ENCODE peak calls at places on chromosomes 16 and 17, in seven cellular contexts. Y is ovary, L is HepG2, E is stomach, T is transverse colon, J is A549, P is SK-N-SH. W is an unnamed sample.

GRCh38 chr17:68260051-68260762 is 12.4 kb downstream of the AMZ2 start:
- DNase-seq in Y (no peak), L (no peak), E (no peak), T (no peak), J (no peak), P (no peak), W (no peak)

GRCh38 chr17:61567045-61567802 is 23.8 kb downstream of the NACA2 start:
- DNase-seq in Y (no peak), L (no peak), E (no peak), T (no peak), J (peak; percentile 80), P (no peak), W (no peak)

GRCh38 chr16:64206877-64207276 is 915.0 kb downstream of the CDH11 start:
- DNase-seq in Y (no peak), L (no peak), E (no peak), T (no peak), J (no peak), P (peak; percentile 42), W (no peak)

GRCh38 chr16:23679274-23679985 is 741 bp downstream of the PLK1 start:
- DNase-seq in Y (no peak), L (peak; percentile 63), E (no peak), T (peak; percentile 56), J (peak; percentile 48), P (peak; percentile 71), W (no peak)

GRCh38 chr17:80018917-80019651 is 16.6 kb downstream of the TBC1D16 start:
- DNase-seq in Y (no peak), L (peak; percentile 72), E (no peak), T (no peak), J (no peak), P (peak; percentile 27), W (no peak)

GRCh38 chr16:12436201-12436657 is 367.5 kb downstream of the CPPED1 start:
- DNase-seq in Y (no peak), L (no peak), E (no peak), T (no peak), J (no peak), P (no peak), W (no peak)

GRCh38 chr16:17755158-17755557 is 284.4 kb upstream of the XYLT1 start:
- DNase-seq in Y (no peak), L (no peak), E (no peak), T (no peak), J (no peak), P (no peak), W (no peak)

GRCh38 chr17:57067162-57067561 is 17.9 kb upstream of the AKAP1 start:
- DNase-seq in Y (no peak), L (no peak), E (no peak), T (peak; percentile 16), J (no peak), P (no peak), W (no peak)

GRCh38 chr17:70447588-70447987 is 278.3 kb downstream of the KCNJ2 start:
- DNase-seq in Y (no peak), L (no peak), E (no peak), T (no peak), J (no peak), P (no peak), W (no peak)

GRCh38 chr17:75654176-75654575 is 12.8 kb downstream of the RECQL5 start:
- DNase-seq in Y (no peak), L (no peak), E (no peak), T (no peak), J (peak; percentile 60), P (no peak), W (no peak)

GRCh38 chr17:65553009-65553645 is 8.3 kb downstream of the AXIN2 start:
- DNase-seq in Y (no peak), L (no peak), E (no peak), T (no peak), J (no peak), P (no peak), W (no peak)

GRCh38 chr17:47811709-47812108 is 9.9 kb downstream of the OSBPL7 start:
- DNase-seq in Y (no peak), L (no peak), E (no peak), T (no peak), J (no peak), P (no peak), W (no peak)

GRCh38 chr16:66478733-66479511 is 51.8 kb downstream of the BEAN1 start:
- DNase-seq in Y (peak; percentile 61), L (peak; percentile 63), E (peak; percentile 81), T (peak; percentile 84), J (peak; percentile 81), P (peak; percentile 77), W (peak; percentile 90)

GRCh38 chr16:31333686-31334649 is 21.0 kb upstream of the ITGAX start:
- DNase-seq in Y (no peak), L (peak; percentile 66), E (no peak), T (no peak), J (peak; percentile 73), P (peak; percentile 22), W (no peak)

DNA sequence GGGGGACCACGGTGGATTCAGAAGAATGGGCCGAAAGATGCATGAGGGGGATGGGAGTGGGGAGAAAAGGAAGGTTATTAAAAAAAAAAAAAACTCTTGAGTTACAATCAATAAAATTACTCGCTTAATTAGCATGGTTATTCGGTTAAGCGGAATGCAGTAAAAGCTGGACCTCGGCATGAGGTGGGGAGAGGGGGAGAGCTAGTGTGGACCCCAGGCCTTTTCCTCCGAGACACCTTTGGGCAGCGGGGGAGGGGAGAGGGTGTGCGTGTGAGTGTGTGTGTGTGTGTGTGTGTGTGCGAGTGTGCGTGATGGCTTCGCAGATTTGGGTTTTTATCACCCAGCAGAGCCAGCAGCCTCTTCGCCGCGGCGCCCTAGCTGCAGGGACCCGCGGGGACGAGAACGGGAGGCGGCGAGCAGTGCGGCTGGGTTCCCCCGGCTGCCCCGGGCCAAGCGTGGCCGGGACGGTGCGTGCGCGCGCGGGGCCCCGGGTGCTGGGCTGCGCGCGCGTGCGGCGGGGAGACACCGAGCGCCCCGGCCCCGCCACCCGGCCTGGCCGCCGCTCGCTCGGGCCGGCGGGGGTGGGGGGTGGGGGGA is 3.7 kb downstream of the BAHCC1 start:
- DNase-seq in Y (no peak), L (no peak), E (no peak), T (no peak), J (peak; percentile 60), P (no peak), W (no peak)
- TF ChIP-seq EP300 in Y (no peak), L (no peak), E (no peak), T (no peak), J (no peak), P (no peak), W (no peak)

GRCh38 chr16:939311-939710 is 31.5 kb downstream of the LMF1 start:
- DNase-seq in Y (no peak), L (no peak), E (no peak), T (no peak), J (no peak), P (no peak), W (no peak)
- TF ChIP-seq CTCF in Y (no peak), L (no peak), E (no peak), T (no peak), J (no peak), P (no peak), W (no peak)

DNA sequence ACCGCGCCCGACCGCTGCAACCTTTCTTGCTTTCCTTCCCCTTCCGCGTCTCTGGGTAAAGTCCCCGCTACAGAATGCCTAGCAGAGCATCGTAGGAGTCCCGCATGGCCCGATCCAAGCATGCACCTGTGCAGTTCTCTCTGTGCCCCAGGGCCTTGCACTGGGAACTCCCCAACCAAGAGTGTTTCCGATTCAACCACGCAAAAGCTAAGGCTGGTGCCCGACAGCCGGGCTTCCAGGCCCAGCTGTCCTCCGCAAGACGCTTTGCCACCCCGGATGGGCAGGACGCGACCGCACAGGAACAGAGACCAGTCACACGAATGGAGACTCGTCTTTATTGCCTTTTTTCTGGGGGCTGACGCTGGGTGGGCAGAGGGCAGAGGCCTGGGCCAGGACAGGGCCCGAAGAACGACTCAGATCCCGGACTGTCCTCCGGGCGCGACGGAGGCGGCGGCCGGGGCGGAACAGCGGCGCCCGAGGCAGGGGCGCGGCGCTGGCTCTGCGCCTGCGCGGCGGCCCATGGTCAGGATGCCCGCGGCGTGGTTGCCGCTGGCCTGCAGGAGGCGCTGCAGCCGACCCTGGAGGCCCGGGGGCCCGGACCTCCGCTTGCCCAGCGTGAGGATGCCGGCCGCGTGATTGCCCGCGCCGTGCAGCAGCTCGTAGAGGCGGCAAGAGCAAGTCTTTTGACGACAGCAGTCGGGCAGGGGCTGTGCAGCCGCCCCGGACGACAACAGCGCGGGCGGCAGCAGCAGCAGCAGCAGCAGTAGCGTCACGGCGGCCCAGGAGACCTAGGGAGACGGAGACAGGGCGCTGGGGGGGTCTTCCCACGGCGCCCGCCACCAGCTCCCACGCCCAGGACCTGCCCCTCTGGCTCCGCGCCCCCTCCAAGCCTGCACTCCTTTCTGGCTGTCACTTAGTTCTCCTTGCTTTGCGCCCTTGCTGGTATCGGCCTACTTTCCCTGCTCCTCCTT is 1.2 kb downstream of the HCRT start:
- DNase-seq in Y (peak; percentile 81), L (peak; percentile 70), E (peak; percentile 77), T (peak; percentile 83), J (peak; percentile 74), P (peak; percentile 94), W (peak; percentile 53)
- H3K4me3 ChIP-seq in Y (peak overlapping the region; percentile 33), L (peak overlapping the region; percentile 84), E (peak overlapping the region; percentile 63), T (peak overlapping the region; percentile 59), J (peak overlapping the region; percentile 48), P (peak overlapping the region; percentile 41), W (peak overlapping the region; percentile 59)

DNA sequence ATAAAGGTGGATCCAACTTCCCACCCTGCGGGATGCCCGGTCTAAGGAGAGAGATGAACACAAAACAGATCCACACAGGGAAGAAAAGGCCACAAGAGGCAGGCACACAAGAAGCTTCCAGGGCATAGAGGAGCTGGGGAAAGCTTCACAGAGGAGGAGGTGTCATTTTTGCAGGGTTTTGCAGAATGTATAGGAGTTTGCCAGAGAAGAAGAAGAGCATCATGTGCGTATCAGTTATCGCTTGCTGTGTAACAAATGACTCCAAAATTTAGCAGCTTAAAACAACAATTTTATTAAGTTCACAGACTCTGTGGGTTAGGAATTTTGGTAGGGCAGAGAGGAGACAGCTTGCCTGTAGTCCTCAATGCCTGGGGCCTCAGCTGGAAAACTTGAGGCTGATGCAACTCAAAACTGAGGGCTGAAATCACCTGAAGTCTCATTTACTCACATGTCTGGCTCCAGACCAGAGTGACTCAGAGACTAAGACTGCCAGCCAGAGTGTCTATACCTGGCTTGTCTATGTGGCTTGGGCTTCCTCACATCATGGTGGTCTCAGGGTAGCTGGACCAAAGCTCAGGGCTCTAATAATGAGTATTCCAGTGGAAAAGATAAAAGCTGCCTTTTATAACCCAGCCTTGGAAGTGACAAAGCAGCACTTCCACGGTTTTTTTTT is 33.9 kb upstream of the ZNF423 start:
- DNase-seq in Y (no peak), L (no peak), E (no peak), T (no peak), J (no peak), P (no peak), W (no peak)
- TF ChIP-seq EP300 in Y (no peak), L (no peak), E (no peak), T (no peak), J (no peak), P (no peak), W (no peak)

DNA sequence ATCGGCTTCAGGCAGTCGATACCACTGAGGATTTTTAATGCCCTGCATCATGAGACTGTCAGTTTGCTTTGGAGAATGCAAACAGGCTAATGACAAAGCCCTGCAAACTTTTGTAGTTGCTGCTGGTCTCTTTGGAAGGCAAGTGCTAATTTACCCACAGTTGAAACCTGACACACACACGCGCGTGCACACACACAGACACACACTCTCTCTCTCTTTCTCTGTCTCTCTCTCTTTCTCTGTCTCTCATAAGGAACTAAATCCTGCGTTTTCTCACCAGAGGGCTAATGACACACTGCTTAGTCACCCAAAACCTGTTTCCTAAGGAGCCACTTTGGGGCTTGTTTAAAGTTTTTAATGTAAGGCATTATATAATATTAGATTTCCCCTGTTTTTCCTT is 110.9 kb downstream of the WWOX start:
- DNase-seq in Y (no peak), L (no peak), E (no peak), T (no peak), J (peak; percentile 23), P (no peak), W (no peak)
- TF ChIP-seq CTCF in Y (no peak), L (no peak), E (no peak), T (no peak), J (no peak), P (no peak), W (no peak)